ENCODE peak calls at places on chromosomes 6 and 20, in seven cellular contexts. One of them, this sample, is unnamed.

GRCh38 chr20:41170386-41171105 is 33.2 kb downstream of the PLCG1 start:
- DNase-seq in H9: no peak
- DNase-seq in trophoblast cell: no peak
- DNase-seq in H1: no peak
- DNase-seq in mesenchymal stem cell: no peak
- DNase-seq in IMR-90: no peak
- DNase-seq in mesendoderm: no peak
- DNase-seq in this sample: no peak

GRCh38 chr20:61888101-61888865 is 177.4 kb downstream of the TAF4 start:
- DNase-seq in H1: no peak
- DNase-seq in H9: no peak
- DNase-seq in IMR-90: no peak
- DNase-seq in mesendoderm: no peak
- DNase-seq in trophoblast cell: no peak
- DNase-seq in mesenchymal stem cell: no peak
- DNase-seq in this sample: no peak

GRCh38 chr6:7419065-7419464 is 29.5 kb downstream of the RIOK1 start:
- DNase-seq in H1: no peak
- DNase-seq in IMR-90: peak
- DNase-seq in trophoblast cell: peak
- DNase-seq in H9: no peak
- DNase-seq in mesenchymal stem cell: peak
- DNase-seq in mesendoderm: no peak
- DNase-seq in this sample: no peak

GRCh38 chr6:82270791-82271392 is 23.3 kb upstream of the IBTK start:
- DNase-seq in trophoblast cell: peak
- DNase-seq in H9: no peak
- DNase-seq in mesenchymal stem cell: peak
- DNase-seq in mesendoderm: peak
- DNase-seq in H1: no peak
- DNase-seq in IMR-90: peak
- DNase-seq in this sample: peak

GRCh38 chr20:36408219-36408618 is 102.1 kb downstream of the DLGAP4 start:
- DNase-seq in H1: no peak
- DNase-seq in mesenchymal stem cell: no peak
- DNase-seq in H9: no peak
- DNase-seq in mesendoderm: no peak
- DNase-seq in trophoblast cell: no peak
- DNase-seq in IMR-90: peak
- DNase-seq in this sample: no peak

GRCh38 chr20:63624486-63624885 is 2.4 kb downstream of the GMEB2 start:
- DNase-seq in H1: no peak
- DNase-seq in H9: no peak
- DNase-seq in mesendoderm: peak
- DNase-seq in trophoblast cell: peak
- DNase-seq in IMR-90: peak
- DNase-seq in mesenchymal stem cell: peak
- DNase-seq in this sample: no peak

GRCh38 chr6:151400473-151400872 is 9.1 kb upstream of the ZBTB2 start:
- DNase-seq in H1: no peak
- DNase-seq in trophoblast cell: peak
- DNase-seq in IMR-90: peak
- DNase-seq in mesendoderm: no peak
- DNase-seq in mesenchymal stem cell: peak
- DNase-seq in H9: no peak
- DNase-seq in this sample: no peak

GRCh38 chr6:52374247-52374646 is 12.3 kb downstream of the PAQR8 start:
- DNase-seq in trophoblast cell: no peak
- DNase-seq in IMR-90: no peak
- DNase-seq in H1: no peak
- DNase-seq in mesenchymal stem cell: no peak
- DNase-seq in mesendoderm: no peak
- DNase-seq in H9: no peak
- DNase-seq in this sample: no peak

GRCh38 chr6:40999498-41000070 is 39.4 kb downstream of the UNC5CL start:
- DNase-seq in mesenchymal stem cell: peak
- DNase-seq in mesendoderm: peak
- DNase-seq in H1: peak
- DNase-seq in trophoblast cell: peak
- DNase-seq in IMR-90: peak
- DNase-seq in H9: peak
- DNase-seq in this sample: no peak

GRCh38 chr20:44523746-44524145 is 1.9 kb upstream of the SERINC3 start:
- DNase-seq in IMR-90: no peak
- DNase-seq in mesendoderm: peak
- DNase-seq in H1: no peak
- DNase-seq in mesenchymal stem cell: no peak
- DNase-seq in H9: no peak
- DNase-seq in trophoblast cell: no peak
- DNase-seq in this sample: no peak

GRCh38 chr6:3162565-3163247 is 5.4 kb upstream of the TUBB2A start:
- DNase-seq in mesenchymal stem cell: peak
- DNase-seq in trophoblast cell: peak
- DNase-seq in H1: no peak
- DNase-seq in H9: peak
- DNase-seq in mesendoderm: peak
- DNase-seq in IMR-90: peak
- DNase-seq in this sample: peak

GRCh38 chr20:31845300-31845863 is at the start of gene FOXS1:
- DNase-seq in trophoblast cell: no peak
- DNase-seq in mesendoderm: peak
- DNase-seq in H9: peak
- DNase-seq in H1: no peak
- DNase-seq in mesenchymal stem cell: no peak
- DNase-seq in IMR-90: no peak
- DNase-seq in this sample: no peak

DNA sequence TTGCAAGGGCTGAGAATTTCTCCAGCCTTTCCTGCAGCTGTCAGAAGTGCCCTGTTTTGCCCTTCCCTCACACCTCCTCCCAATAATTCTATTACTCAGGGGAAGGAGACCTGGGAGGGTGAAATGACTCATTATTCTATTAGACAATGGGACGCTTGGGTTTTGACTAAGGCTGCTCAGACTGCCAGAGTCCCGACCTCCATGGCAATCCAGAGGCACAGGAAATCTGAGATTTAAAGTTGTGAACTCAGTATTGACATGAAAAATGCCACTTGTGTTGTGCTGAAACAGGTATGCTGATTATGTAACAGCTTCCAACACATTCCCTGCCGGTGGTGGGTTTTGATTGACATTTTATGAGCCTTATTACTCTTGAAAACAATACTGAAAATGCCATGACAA is 625.9 kb upstream of the FLRT3 start:
- DNase-seq in trophoblast cell: no peak
- DNase-seq in H9: no peak
- DNase-seq in IMR-90: no peak
- DNase-seq in H1: no peak
- DNase-seq in mesendoderm: peak
- DNase-seq in mesenchymal stem cell: no peak
- DNase-seq in this sample: no peak
- H3K18ac ChIP-seq in trophoblast cell: no peak
- H3K18ac ChIP-seq in H9: no peak
- H3K18ac ChIP-seq in IMR-90: no peak
- H3K18ac ChIP-seq in H1: no peak
- H3K18ac ChIP-seq in mesendoderm: no peak
- H3K18ac ChIP-seq in mesenchymal stem cell: no peak
- H3K18ac ChIP-seq in this sample: no peak

GRCh38 chr6:56849876-56850275 is 105.0 kb upstream of the BEND6 start:
- DNase-seq in mesenchymal stem cell: peak
- DNase-seq in H9: peak
- DNase-seq in trophoblast cell: peak
- DNase-seq in mesendoderm: peak
- DNase-seq in IMR-90: peak
- DNase-seq in H1: no peak
- DNase-seq in this sample: no peak
- H2AK5ac ChIP-seq in mesenchymal stem cell: peak
- H2AK5ac ChIP-seq in H9: no peak
- H2AK5ac ChIP-seq in trophoblast cell: no peak
- H2AK5ac ChIP-seq in mesendoderm: no peak
- H2AK5ac ChIP-seq in IMR-90: peak
- H2AK5ac ChIP-seq in H1: no peak
- H2AK5ac ChIP-seq in this sample: no peak

DNA sequence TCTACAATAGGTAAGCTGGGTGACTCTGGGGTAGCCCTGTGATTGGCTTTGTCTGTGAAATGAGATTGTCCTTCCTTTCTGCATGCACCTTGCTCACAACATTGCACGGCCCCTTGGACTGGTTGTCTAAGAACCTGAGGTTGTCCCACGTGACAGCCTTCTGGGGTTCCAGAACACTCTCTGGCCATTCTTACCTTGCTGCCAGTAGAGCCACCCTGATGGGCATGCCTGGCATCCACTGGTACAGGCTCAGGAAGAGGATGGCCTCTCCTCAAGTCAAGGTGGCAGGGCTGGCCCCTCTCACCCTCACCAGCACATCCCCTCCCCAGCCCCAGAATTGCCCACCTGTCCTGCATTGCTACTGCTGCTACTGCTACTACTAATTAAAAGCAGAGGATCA is 335.0 kb downstream of the PACRG start:
- DNase-seq in IMR-90: no peak
- DNase-seq in trophoblast cell: no peak
- DNase-seq in mesendoderm: no peak
- DNase-seq in H9: no peak
- DNase-seq in mesenchymal stem cell: no peak
- DNase-seq in H1: no peak
- DNase-seq in this sample: no peak
- H3K18ac ChIP-seq in IMR-90: no peak
- H3K18ac ChIP-seq in trophoblast cell: no peak
- H3K18ac ChIP-seq in mesendoderm: no peak
- H3K18ac ChIP-seq in H9: no peak
- H3K18ac ChIP-seq in mesenchymal stem cell: no peak
- H3K18ac ChIP-seq in H1: no peak
- H3K18ac ChIP-seq in this sample: no peak

GRCh38 chr20:33187491-33187890 is 19.5 kb downstream of the BPIFA2 start:
- DNase-seq in trophoblast cell: peak
- DNase-seq in IMR-90: no peak
- DNase-seq in H1: no peak
- DNase-seq in H9: no peak
- DNase-seq in mesenchymal stem cell: no peak
- DNase-seq in mesendoderm: no peak
- DNase-seq in this sample: no peak

GRCh38 chr20:33180169-33180568 is 12.2 kb downstream of the BPIFA2 start:
- DNase-seq in trophoblast cell: no peak
- DNase-seq in IMR-90: no peak
- DNase-seq in H1: no peak
- DNase-seq in H9: no peak
- DNase-seq in mesenchymal stem cell: no peak
- DNase-seq in mesendoderm: no peak
- DNase-seq in this sample: no peak

GRCh38 chr20:33181482-33182093 is 13.6 kb downstream of the BPIFA2 start:
- DNase-seq in H1: no peak
- DNase-seq in trophoblast cell: no peak
- DNase-seq in mesendoderm: peak
- DNase-seq in IMR-90: no peak
- DNase-seq in H9: peak
- DNase-seq in mesenchymal stem cell: no peak
- DNase-seq in this sample: no peak

GRCh38 chr20:33178726-33179125 is 10.8 kb downstream of the BPIFA2 start:
- DNase-seq in mesendoderm: peak
- DNase-seq in H9: peak
- DNase-seq in trophoblast cell: peak
- DNase-seq in IMR-90: no peak
- DNase-seq in H1: peak
- DNase-seq in mesenchymal stem cell: no peak
- DNase-seq in this sample: no peak

DNA sequence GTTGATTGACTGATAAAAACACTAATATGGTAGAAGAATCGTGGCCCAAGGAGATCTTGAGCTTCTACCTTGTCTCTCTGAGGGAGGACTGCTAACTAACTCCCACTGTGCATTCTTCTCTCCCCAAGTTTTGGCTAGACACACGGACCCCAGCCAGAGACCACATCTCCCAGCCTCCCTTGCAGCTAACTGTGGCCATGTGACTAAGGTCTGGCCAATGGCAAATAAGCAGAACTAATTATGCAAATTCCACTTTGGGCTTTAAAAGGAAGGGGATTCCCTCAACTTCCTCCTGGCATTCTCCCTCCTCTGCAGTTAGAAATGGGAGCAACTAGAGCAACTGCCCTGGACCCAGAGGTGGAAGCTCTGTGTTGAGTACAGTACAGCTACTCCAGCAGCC is 15.3 kb downstream of the BPIFA2 start:
- DNase-seq in H9: no peak
- DNase-seq in trophoblast cell: no peak
- DNase-seq in mesenchymal stem cell: no peak
- DNase-seq in IMR-90: no peak
- DNase-seq in H1: no peak
- DNase-seq in mesendoderm: peak
- DNase-seq in this sample: no peak
- H2AK5ac ChIP-seq in H9: no peak
- H2AK5ac ChIP-seq in trophoblast cell: no peak
- H2AK5ac ChIP-seq in mesenchymal stem cell: no peak
- H2AK5ac ChIP-seq in IMR-90: no peak
- H2AK5ac ChIP-seq in H1: no peak
- H2AK5ac ChIP-seq in mesendoderm: no peak
- H2AK5ac ChIP-seq in this sample: no peak

This sample was measured in neuronal stem cell.